ENCODE peak calls at places on chromosomes 1 and 21, in ten cellular contexts. M, A, S, E, Z, L, T, B, X and P are unnamed samples.
A peak's percentile ranks its signal among the peaks of the same experiment; 100 is the strongest.

GRCh38 chr1:177124578-177125278 is 39.8 kb downstream of the ASTN1 start:
- DNase-seq in M (no peak), A (no peak), S (peak; percentile 7), E (no peak), Z (no peak), L (no peak), T (no peak), B (no peak), X (no peak), P (no peak)

GRCh38 chr1:205226868-205227583 is 720 bp upstream of the TMCC2 start:
- DNase-seq in M (no peak), A (peak; percentile 56), S (no peak), E (no peak), Z (peak; percentile 61), L (no peak), T (no peak), B (no peak), X (no peak), P (peak; percentile 51)

GRCh38 chr1:228416217-228416971 is at the start of gene TRIM17:
- DNase-seq in M (no peak), A (no peak), S (no peak), E (peak; percentile 45), Z (peak; percentile 34), L (no peak), T (no peak), B (peak; percentile 60), X (no peak), P (peak; percentile 48)

GRCh38 chr1:90973897-90974798 is 47.7 kb downstream of the ZNF644 start:
- DNase-seq in M (no peak), A (no peak), S (no peak), E (no peak), Z (peak; percentile 66), L (no peak), T (no peak), B (no peak), X (no peak), P (no peak)

GRCh38 chr1:197773856-197774255 is 1.4 kb downstream of the DENND1B start:
- DNase-seq in M (no peak), A (no peak), S (no peak), E (no peak), Z (no peak), L (no peak), T (no peak), B (no peak), X (no peak), P (no peak)

GRCh38 chr21:44965251-44966022 is 25.6 kb downstream of the SLX9 start:
- DNase-seq in M (no peak), A (peak; percentile 90), S (no peak), E (no peak), Z (peak; percentile 86), L (no peak), T (peak; percentile 1), B (no peak), X (no peak), P (no peak)

GRCh38 chr1:22562584-22563551 is at the start of gene EPHA8:
- DNase-seq in M (no peak), A (no peak), S (no peak), E (peak; percentile 61), Z (no peak), L (no peak), T (no peak), B (no peak), X (no peak), P (no peak)

GRCh38 chr1:217617120-217617519 is 13.8 kb downstream of the GPATCH2 start:
- DNase-seq in M (no peak), A (no peak), S (no peak), E (no peak), Z (no peak), L (no peak), T (no peak), B (no peak), X (no peak), P (no peak)

GRCh38 chr21:44594406-44594916 is 2.2 kb upstream of the KRTAP10-6 start:
- DNase-seq in M (peak; percentile 30), A (no peak), S (no peak), E (no peak), Z (no peak), L (no peak), T (no peak), B (no peak), X (no peak), P (no peak)

GRCh38 chr1:9559673-9560072 is 20.4 kb downstream of the SLC25A33 start:
- DNase-seq in M (no peak), A (no peak), S (no peak), E (no peak), Z (no peak), L (no peak), T (peak; percentile 17), B (no peak), X (no peak), P (no peak)

GRCh38 chr1:59678809-59679228 is 135.9 kb upstream of the HOOK1 start:
- DNase-seq in M (no peak), A (peak; percentile 99), S (peak; percentile 72), E (no peak), Z (peak; percentile 97), L (no peak), T (no peak), B (no peak), X (no peak), P (no peak)

GRCh38 chr1:53929349-53929945 is 16.1 kb downstream of the IFT25 start:
- DNase-seq in M (no peak), A (no peak), S (no peak), E (no peak), Z (no peak), L (no peak), T (no peak), B (no peak), X (no peak), P (no peak)

GRCh38 chr1:10544239-10544638 is 69.5 kb downstream of the PEX14 start:
- DNase-seq in M (no peak), A (no peak), S (no peak), E (no peak), Z (no peak), L (no peak), T (no peak), B (no peak), X (no peak), P (no peak)

GRCh38 chr1:180243517-180244221 is 13.6 kb downstream of the LHX4 start:
- DNase-seq in M (no peak), A (no peak), S (no peak), E (no peak), Z (no peak), L (no peak), T (no peak), B (no peak), X (no peak), P (no peak)

GRCh38 chr1:12577020-12577419 is 41.0 kb downstream of the DHRS3 start:
- DNase-seq in M (no peak), A (no peak), S (no peak), E (no peak), Z (no peak), L (no peak), T (no peak), B (no peak), X (no peak), P (no peak)

GRCh38 chr1:195376190-195376589 is 1232.0 kb downstream of the KCNT2 start:
- DNase-seq in M (no peak), A (no peak), S (no peak), E (no peak), Z (peak; percentile 4), L (no peak), T (no peak), B (no peak), X (no peak), P (no peak)

GRCh38 chr1:154328318-154329151 is 3.2 kb downstream of the ATP8B2 start:
- DNase-seq in M (peak; percentile 85), A (peak; percentile 60), S (no peak), E (peak; percentile 80), Z (peak; percentile 59), L (no peak), T (peak; percentile 83), B (peak; percentile 63), X (peak; percentile 89), P (peak; percentile 69)

GRCh38 chr1:27886744-27887143 is 14.4 kb downstream of the THEMIS2 start:
- DNase-seq in M (no peak), A (no peak), S (no peak), E (no peak), Z (no peak), L (no peak), T (no peak), B (no peak), X (no peak), P (no peak)
- TF ChIP-seq CTCF in M (no peak), A (no peak), S (no peak), E (no peak), Z (no peak), L (no peak), T (no peak), B (no peak), X (no peak), P (no peak)

GRCh38 chr1:44829506-44830384 is 13.3 kb downstream of the PTCH2 start:
- DNase-seq in M (no peak), A (no peak), S (no peak), E (no peak), Z (no peak), L (no peak), T (no peak), B (no peak), X (no peak), P (no peak)

GRCh38 chr1:44831516-44831915 is 11.5 kb downstream of the PTCH2 start:
- DNase-seq in M (no peak), A (no peak), S (no peak), E (no peak), Z (no peak), L (no peak), T (no peak), B (no peak), X (no peak), P (no peak)

GRCh38 chr1:44828841-44829440 is 14.1 kb downstream of the PTCH2 start:
- DNase-seq in M (no peak), A (no peak), S (no peak), E (no peak), Z (no peak), L (no peak), T (no peak), B (no peak), X (no peak), P (no peak)

GRCh38 chr1:44832068-44832700 is 10.9 kb downstream of the PTCH2 start:
- DNase-seq in M (no peak), A (no peak), S (no peak), E (no peak), Z (no peak), L (no peak), T (no peak), B (no peak), X (no peak), P (no peak)

GRCh38 chr1:44830900-44831304 is 12.2 kb downstream of the PTCH2 start:
- DNase-seq in M (no peak), A (no peak), S (no peak), E (no peak), Z (no peak), L (no peak), T (no peak), B (no peak), X (no peak), P (no peak)
- TF ChIP-seq CTCF in M (no peak), A (peak; percentile 30), S (no peak), E (no peak), Z (no peak), L (no peak), T (no peak), B (no peak), X (no peak), P (no peak)

GRCh38 chr1:16925635-16926490 is 4.1 kb downstream of the CROCC start:
- DNase-seq in M (no peak), A (no peak), S (no peak), E (no peak), Z (no peak), L (no peak), T (no peak), B (no peak), X (no peak), P (no peak)
- TF ChIP-seq CTCF in M (no peak), A (no peak), S (no peak), E (no peak), Z (no peak), L (no peak), T (no peak), B (no peak), X (no peak), P (no peak)

GRCh38 chr1:232992227-232992626 is 41.8 kb downstream of the NTPCR start:
- DNase-seq in M (no peak), A (no peak), S (no peak), E (no peak), Z (no peak), L (no peak), T (no peak), B (no peak), X (no peak), P (no peak)
- TF ChIP-seq CTCF in M (no peak), A (no peak), S (no peak), E (no peak), Z (no peak), L (no peak), T (no peak), B (no peak), X (no peak), P (no peak)